ENCODE peak calls at places on chromosomes 11 and 22, in four cellular contexts. Q is HEK293T, X is HCT116, K is WTC11. E is an unnamed sample.

GRCh38 chr22:40147388-40148176 is 30.1 kb upstream of the TNRC6B start:
- DNase-seq in Q (no peak), K (peak; percentile 73), X (no peak), E (no peak)

GRCh38 chr11:118929496-118930151 is 3.9 kb upstream of the BCL9L start:
- DNase-seq in K (peak; percentile 75), Q (peak; percentile 73), X (peak; percentile 89), E (no peak)

GRCh38 chr11:70467196-70468085 is 69.1 kb downstream of the CTTN start:
- DNase-seq in X (peak; percentile 33), Q (peak; percentile 62), K (peak; percentile 82), E (peak; percentile 45)

GRCh38 chr11:46982797-46983452 is 46.4 kb downstream of the CSTPP1 start:
- DNase-seq in Q (no peak), X (no peak), K (no peak), E (no peak)

GRCh38 chr11:107712342-107712741 is 486 bp upstream of the SLN start:
- DNase-seq in K (no peak), X (no peak), Q (no peak), E (no peak)

GRCh38 chr11:115539844-115540243 is 35.6 kb upstream of the CADM1 start:
- DNase-seq in K (no peak), X (no peak), Q (no peak), E (no peak)

GRCh38 chr22:46514592-46515207 is 22.7 kb downstream of the CELSR1 start:
- DNase-seq in K (no peak), X (no peak), Q (no peak), E (no peak)

GRCh38 chr11:640021-640706 is 3.1 kb downstream of the DRD4 start:
- DNase-seq in K (no peak), Q (no peak), X (no peak), E (no peak)

GRCh38 chr11:32713496-32713895 is 81.0 kb downstream of the CCDC73 start:
- DNase-seq in K (no peak), X (peak; percentile 8), Q (peak; percentile 22), E (no peak)

GRCh38 chr22:38741576-38741975 is 14.2 kb downstream of the SUN2 start:
- DNase-seq in X (no peak), Q (no peak), K (no peak), E (no peak)

GRCh38 chr11:119486016-119486415 is 63.0 kb upstream of the THY1 start:
- DNase-seq in K (no peak), Q (no peak), X (no peak), E (no peak)

GRCh38 chr11:97557399-97557798 is 1167.6 kb downstream of the JRKL start:
- DNase-seq in Q (no peak), K (no peak), X (no peak), E (no peak)

GRCh38 chr11:46302866-46303265 is 25.4 kb downstream of the CREB3L1 start:
- DNase-seq in K (no peak), X (no peak), Q (no peak), E (peak; percentile 87)

GRCh38 chr11:95277868-95278267 is 46.9 kb upstream of the SESN3 start:
- DNase-seq in K (no peak), Q (no peak), X (no peak), E (no peak)

GRCh38 chr11:106697058-106697457 is 321.2 kb downstream of the GUCY1A2 start:
- DNase-seq in X (no peak), Q (no peak), K (no peak), E (no peak)

GRCh38 chr11:96486890-96487633 is 97.2 kb downstream of the JRKL start:
- DNase-seq in X (no peak), Q (no peak), K (no peak), E (no peak)

GRCh38 chr11:33633251-33634003 is 67.2 kb downstream of the C11orf91 start:
- DNase-seq in K (no peak), Q (no peak), X (peak; percentile 98), E (no peak)

GRCh38 chr11:45468265-45468856 is 182.2 kb upstream of the SYT13 start:
- DNase-seq in K (no peak), X (no peak), Q (no peak), E (no peak)

GRCh38 chr11:46896719-46897406 is 21.5 kb downstream of the LRP4 start:
- DNase-seq in K (no peak), X (peak; percentile 12), Q (peak; percentile 39), E (no peak)

GRCh38 chr11:126816655-126817054 is 183.9 kb downstream of the KIRREL3 start:
- DNase-seq in K (no peak), Q (no peak), X (no peak), E (no peak)

GRCh38 chr11:123233280-123233977 is 38.4 kb upstream of the CLMP start:
- DNase-seq in X (no peak), K (no peak), Q (no peak), E (peak; percentile 34)

GRCh38 chr22:27317156-27317555 is 484.4 kb downstream of the MN1 start:
- DNase-seq in K (no peak), X (no peak), Q (no peak), E (no peak)

GRCh38 chr11:110858556-110858921 is 146.3 kb upstream of the ARHGAP20 start:
- DNase-seq in X (no peak), Q (no peak), K (no peak), E (no peak)

GRCh38 chr11:130163346-130164220 is 4.0 kb downstream of the ST14 start:
- DNase-seq in X (no peak), K (no peak), Q (no peak), E (no peak)
- TF ChIP-seq SP1 in X (no peak), K (no peak), Q (no peak), E (no peak)

GRCh38 chr11:63369971-63370588 is 495 bp downstream of the SLC22A9 start:
- DNase-seq in K (no peak), Q (no peak), X (no peak), E (no peak)

GRCh38 chr11:63371396-63371795 is 1.8 kb downstream of the SLC22A9 start:
- DNase-seq in K (no peak), Q (no peak), X (no peak), E (no peak)

DNA sequence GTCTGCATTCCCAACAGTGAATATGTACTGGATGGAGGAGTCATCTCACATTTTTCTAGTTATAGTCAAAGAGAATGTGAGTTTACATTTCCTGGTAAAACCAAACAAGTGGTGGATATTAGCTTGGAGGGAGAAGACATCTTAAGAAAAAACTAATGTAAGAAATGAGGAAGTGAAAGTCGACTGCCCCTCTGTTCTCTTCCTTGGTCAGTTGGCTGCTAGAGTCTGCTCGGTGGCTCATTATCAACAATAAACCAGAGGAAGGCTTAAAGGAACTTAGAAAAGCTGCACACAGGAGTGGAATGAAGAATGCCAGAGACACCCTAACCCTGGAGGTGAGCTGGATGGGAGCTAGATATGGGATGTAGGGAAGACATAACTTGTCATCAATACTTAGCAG is 5.8 kb downstream of the SLC22A9 start:
- DNase-seq in K (no peak), Q (no peak), X (no peak), E (no peak)
- TF ChIP-seq SP1 in K (no peak), Q (no peak), X (no peak), E (no peak)

GRCh38 chr11:125201525-125202121 is 37.1 kb downstream of the PKNOX2 start:
- DNase-seq in X (no peak), K (no peak), Q (no peak), E (no peak)
- TF ChIP-seq SP1 in X (no peak), K (no peak), Q (no peak), E (no peak)

GRCh38 chr22:29312218-29313125 is 3.0 kb downstream of the RASL10A start:
- DNase-seq in Q (no peak), X (no peak), K (no peak), E (no peak)

GRCh38 chr22:29314074-29314473 is 1.4 kb downstream of the RASL10A start:
- DNase-seq in Q (no peak), X (no peak), K (no peak), E (no peak)

GRCh38 chr22:29311468-29312217 is 3.9 kb downstream of the RASL10A start:
- DNase-seq in K (no peak), X (no peak), Q (no peak), E (no peak)

GRCh38 chr22:29314537-29315285 is 786 bp downstream of the RASL10A start:
- DNase-seq in X (no peak), Q (no peak), K (no peak), E (no peak)

DNA sequence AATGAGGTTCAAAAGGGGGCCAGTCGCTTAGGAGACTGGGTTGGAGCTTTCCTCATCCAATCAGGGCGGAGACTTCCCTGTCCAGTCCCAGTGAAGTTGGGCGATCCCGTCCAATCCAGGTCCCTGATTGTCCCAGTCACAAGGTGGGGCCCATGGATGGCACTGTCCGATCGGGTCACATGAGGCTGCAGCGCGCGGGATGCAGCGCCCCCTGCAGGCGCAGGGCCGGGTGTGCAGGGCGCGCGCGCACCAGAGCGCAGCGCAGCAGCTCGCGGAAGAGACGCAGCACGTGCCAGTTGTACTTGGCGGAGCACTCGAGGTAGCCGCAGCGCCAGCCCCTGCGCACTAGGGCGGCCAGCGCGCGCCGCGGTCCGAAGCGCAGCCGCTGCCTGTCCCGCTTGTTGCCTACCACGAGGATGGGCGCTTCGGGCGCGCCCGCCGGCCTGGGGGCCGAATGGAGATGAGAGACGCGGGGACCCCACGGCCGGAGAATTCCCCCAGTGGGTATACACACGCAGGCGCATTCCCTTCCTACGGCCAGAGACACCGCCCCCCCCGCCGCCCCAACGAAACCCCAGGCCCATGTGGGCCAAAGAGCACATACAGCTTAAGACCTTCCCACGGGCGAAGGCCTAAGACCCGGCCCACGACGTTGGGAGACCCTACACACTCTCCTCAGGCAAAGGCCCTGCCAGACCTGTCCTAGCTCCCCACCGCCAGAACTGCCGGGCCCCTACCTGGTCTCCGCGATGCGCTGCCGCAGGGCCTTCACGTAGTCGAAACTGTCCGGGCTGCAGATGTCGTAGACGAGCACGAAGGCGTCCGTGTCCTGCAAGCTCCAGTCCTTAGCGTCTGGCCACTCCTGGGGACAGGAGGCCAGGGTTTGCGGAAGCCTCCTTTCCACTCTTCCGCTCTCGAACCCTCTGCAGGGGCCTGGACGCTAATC is 2.1 kb downstream of the RASL10A start:
- DNase-seq in K (peak; percentile 79), Q (no peak), X (peak; percentile 34), E (no peak)
- TF ChIP-seq SP1 in K (peak; percentile 75), Q (no peak), X (no peak), E (no peak)

DNA sequence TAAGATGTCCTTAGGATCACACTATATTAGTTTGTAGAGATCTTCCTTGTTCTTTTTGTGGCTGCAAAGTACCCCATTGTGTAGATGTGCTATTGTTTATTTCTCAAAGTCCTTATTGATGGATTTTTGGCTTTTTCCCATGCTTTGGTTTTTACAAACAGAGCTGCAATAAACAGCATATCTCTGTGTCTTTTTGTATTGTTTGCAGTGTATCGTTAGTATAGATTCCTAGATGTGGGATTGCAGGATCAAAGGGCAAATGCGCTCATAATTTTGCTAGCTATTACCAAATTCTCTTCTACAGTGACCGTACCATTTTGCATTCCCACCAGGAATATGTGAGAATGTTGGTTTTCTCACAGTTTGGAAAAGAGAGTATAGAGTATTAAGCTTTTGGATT is 27.5 kb upstream of the FTH1 start:
- DNase-seq in Q (no peak), X (no peak), K (no peak), E (no peak)
- TF ChIP-seq SP1 in Q (no peak), X (no peak), K (no peak), E (no peak)

GRCh38 chr11:131885371-131885770 is 515.0 kb downstream of the NTM start:
- DNase-seq in X (no peak), Q (no peak), K (no peak), E (no peak)

GRCh38 chr11:131889760-131890620 is 519.6 kb downstream of the NTM start:
- DNase-seq in Q (no peak), X (no peak), K (no peak), E (no peak)

GRCh38 chr11:131889146-131889577 is 518.7 kb downstream of the NTM start:
- DNase-seq in K (no peak), X (no peak), Q (no peak), E (peak; percentile 66)

GRCh38 chr11:131886201-131886600 is 515.8 kb downstream of the NTM start:
- DNase-seq in K (no peak), X (no peak), Q (no peak), E (no peak)

GRCh38 chr11:131888230-131888826 is 517.9 kb downstream of the NTM start:
- DNase-seq in K (no peak), X (no peak), Q (no peak), E (no peak)
- TF ChIP-seq SP1 in K (no peak), X (no peak), Q (no peak), E (no peak)

E was measured in GM12878.